ENCODE peak calls at places on chromosome 17, in five cellular contexts. I, V, S, L and N are unnamed samples.
A peak's percentile ranks its signal among the peaks of the same experiment; 100 is the strongest.

GRCh38 chr17:49277638-49278037 is 47.1 kb upstream of the PHOSPHO1 start:
- DNase-seq in I (no peak), L (peak; percentile 18), V (no peak), S (peak; percentile 16), N (no peak)

GRCh38 chr17:56638536-56639177 is 45.2 kb downstream of the NOG start:
- DNase-seq in L (no peak), I (no peak), V (no peak), S (no peak), N (peak; percentile 83)

GRCh38 chr17:48228720-48229119 is 121.2 kb downstream of the SNX11 start:
- DNase-seq in L (peak; percentile 82), V (no peak), S (no peak), I (no peak), N (no peak)

GRCh38 chr17:76204277-76204676 is 36.0 kb downstream of the RNF157 start:
- DNase-seq in S (peak; percentile 86), L (no peak), V (peak; percentile 81), I (no peak), N (no peak)

GRCh38 chr17:21275579-21276339 is 8.8 kb upstream of the MAP2K3 start:
- DNase-seq in S (peak; percentile 64), I (peak; percentile 77), V (peak; percentile 78), L (peak; percentile 96), N (peak; percentile 83)

GRCh38 chr17:39660397-39661043 is 4.6 kb upstream of the TCAP start:
- DNase-seq in L (no peak), S (no peak), I (no peak), V (no peak), N (no peak)

GRCh38 chr17:81396722-81397313 is 1.6 kb downstream of the BAHCC1 start:
- DNase-seq in L (peak; percentile 87), I (no peak), S (no peak), V (peak; percentile 63), N (peak; percentile 42)

GRCh38 chr17:31289790-31290189 is 7.2 kb downstream of the OMG start:
- DNase-seq in L (no peak), V (no peak), S (no peak), I (no peak), N (no peak)

GRCh38 chr17:4658478-4659305 is 17.2 kb upstream of the ALOX15 start:
- DNase-seq in S (peak; percentile 86), I (no peak), V (peak; percentile 73), L (no peak), N (no peak)

GRCh38 chr17:28867276-28867675 is 12.5 kb downstream of the ERAL1 start:
- DNase-seq in V (no peak), S (no peak), I (no peak), L (no peak), N (peak; percentile 70)

GRCh38 chr17:5715478-5715877 is 131.2 kb upstream of the NLRP1 start:
- DNase-seq in S (no peak), I (no peak), L (no peak), V (peak; percentile 15), N (peak; percentile 87)

GRCh38 chr17:27559996-27560481 is 70.9 kb upstream of the LGALS9 start:
- DNase-seq in S (peak; percentile 93), V (peak; percentile 85), I (no peak), L (no peak), N (no peak)

GRCh38 chr17:1709971-1710806 is at the start of gene TLCD2:
- DNase-seq in S (peak; percentile 65), I (no peak), V (peak; percentile 82), L (peak; percentile 78), N (peak; percentile 85)

GRCh38 chr17:81307636-81308035 is 12.5 kb upstream of the SLC38A10 start:
- DNase-seq in L (no peak), V (no peak), S (no peak), I (no peak), N (no peak)

GRCh38 chr17:74780443-74781238 is 4.5 kb upstream of the NAT9 start:
- DNase-seq in S (no peak), I (no peak), V (peak; percentile 42), L (peak; percentile 78), N (no peak)

GRCh38 chr17:28524476-28525415 is 18.6 kb downstream of the FOXN1 start:
- DNase-seq in L (no peak), V (peak; percentile 67), I (no peak), S (peak; percentile 78), N (peak; percentile 13)

GRCh38 chr17:68457168-68457538 is at the start of gene WIPI1:
- DNase-seq in I (no peak), S (no peak), V (no peak), L (no peak), N (no peak)

GRCh38 chr17:57236686-57237299 is 19.5 kb upstream of the MSI2 start:
- DNase-seq in I (no peak), V (no peak), S (no peak), L (no peak), N (no peak)

GRCh38 chr17:45432405-45433113 is at the start of gene ARHGAP27:
- DNase-seq in V (peak; percentile 13), I (no peak), S (no peak), L (peak; percentile 76), N (no peak)

GRCh38 chr17:82837586-82838320 is 2.1 kb downstream of the ZNF750 start:
- DNase-seq in L (no peak), I (no peak), V (no peak), S (no peak), N (peak; percentile 49)

GRCh38 chr17:12348476-12348875 is 317.2 kb upstream of the MYOCD start:
- DNase-seq in S (peak; percentile 35), V (peak; percentile 14), I (no peak), L (no peak), N (no peak)

GRCh38 chr17:4480929-4481898 is 17.5 kb upstream of the SPNS2 start:
- DNase-seq in S (no peak), L (no peak), V (no peak), I (no peak), N (no peak)

GRCh38 chr17:4365628-4366311 is 705 bp downstream of the UBE2G1 start:
- DNase-seq in L (peak; percentile 63), I (peak; percentile 58), S (no peak), V (peak; percentile 36), N (peak; percentile 27)

GRCh38 chr17:5592382-5592781 is 8.1 kb upstream of the NLRP1 start:
- DNase-seq in V (peak; percentile 56), L (peak; percentile 30), S (peak; percentile 44), I (peak; percentile 50), N (no peak)

GRCh38 chr17:38572665-38573365 is 32.9 kb downstream of the SRCIN1 start:
- DNase-seq in S (no peak), V (no peak), I (peak; percentile 77), L (peak; percentile 89), N (no peak)

GRCh38 chr17:45230787-45231480 is 9.2 kb downstream of the FMNL1 start:
- DNase-seq in S (peak; percentile 33), I (no peak), V (peak; percentile 38), L (peak; percentile 39), N (peak; percentile 4)

DNA sequence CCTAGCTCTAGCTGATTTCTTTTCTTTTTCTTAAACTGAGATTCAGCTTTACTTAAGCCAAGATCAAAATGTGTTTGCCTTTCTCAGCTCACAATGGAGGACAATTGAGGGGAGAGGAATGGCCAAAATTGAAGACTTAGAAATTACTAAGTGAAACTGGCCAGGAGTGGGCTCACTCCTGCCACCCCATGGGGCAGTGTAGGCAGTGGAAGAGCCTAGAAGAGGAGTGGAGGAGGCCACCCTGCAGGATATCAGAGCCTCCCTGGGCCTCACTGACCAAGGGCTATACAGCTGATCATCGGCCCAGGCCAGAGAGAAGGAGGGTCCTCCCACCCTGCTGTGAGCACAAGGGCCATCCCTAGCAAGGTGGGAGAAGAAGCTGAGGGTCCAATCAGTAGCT is 119.8 kb downstream of the CCT6B start:
- DNase-seq in L (no peak), I (no peak), V (no peak), S (no peak), N (no peak)
- H2AK5ac ChIP-seq in L (no peak overlapping the region), I (peak overlapping the region; percentile 2), V (no peak overlapping the region), S (no peak overlapping the region), N (no peak overlapping the region)

DNA sequence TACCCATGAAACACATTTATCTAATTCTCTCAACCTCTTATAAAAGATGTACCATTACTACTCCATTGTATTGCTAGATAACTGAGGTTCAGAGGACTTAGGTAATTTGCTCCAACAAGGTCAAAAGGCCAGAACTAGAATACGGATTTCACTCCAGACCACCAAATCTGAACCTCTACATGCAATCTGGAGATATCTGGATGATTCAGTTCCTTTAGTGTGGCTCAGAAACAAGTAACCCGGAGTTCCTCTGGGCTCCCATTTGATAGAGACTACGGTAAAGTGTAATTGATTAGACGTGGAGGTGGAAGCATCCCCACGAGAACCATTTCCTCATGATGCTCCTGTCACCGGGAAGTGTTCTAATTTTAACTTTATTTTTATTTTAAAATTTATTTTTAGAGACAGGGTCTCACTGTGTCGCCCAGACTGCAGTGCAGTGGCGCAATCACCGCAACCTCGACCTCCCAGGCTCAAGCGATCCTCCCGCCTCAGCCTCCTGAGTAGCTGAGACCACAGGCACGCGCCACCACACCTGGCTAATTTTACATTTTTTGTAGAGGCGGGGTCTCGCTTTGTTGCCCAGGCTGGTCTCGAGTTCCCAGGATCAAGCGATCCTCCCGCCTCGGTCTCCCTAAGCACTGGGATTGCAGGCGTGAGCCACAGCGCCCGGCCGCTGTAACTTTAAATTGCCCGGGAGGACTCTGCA is 608 bp upstream of the COX10 start:
- DNase-seq in S (no peak), V (no peak), L (no peak), I (no peak), N (no peak)
- H2BK5ac ChIP-seq in S (no peak overlapping the region), V (no peak overlapping the region), L (no peak overlapping the region), I (no peak overlapping the region), N (peak overlapping the region; percentile 74)

DNA sequence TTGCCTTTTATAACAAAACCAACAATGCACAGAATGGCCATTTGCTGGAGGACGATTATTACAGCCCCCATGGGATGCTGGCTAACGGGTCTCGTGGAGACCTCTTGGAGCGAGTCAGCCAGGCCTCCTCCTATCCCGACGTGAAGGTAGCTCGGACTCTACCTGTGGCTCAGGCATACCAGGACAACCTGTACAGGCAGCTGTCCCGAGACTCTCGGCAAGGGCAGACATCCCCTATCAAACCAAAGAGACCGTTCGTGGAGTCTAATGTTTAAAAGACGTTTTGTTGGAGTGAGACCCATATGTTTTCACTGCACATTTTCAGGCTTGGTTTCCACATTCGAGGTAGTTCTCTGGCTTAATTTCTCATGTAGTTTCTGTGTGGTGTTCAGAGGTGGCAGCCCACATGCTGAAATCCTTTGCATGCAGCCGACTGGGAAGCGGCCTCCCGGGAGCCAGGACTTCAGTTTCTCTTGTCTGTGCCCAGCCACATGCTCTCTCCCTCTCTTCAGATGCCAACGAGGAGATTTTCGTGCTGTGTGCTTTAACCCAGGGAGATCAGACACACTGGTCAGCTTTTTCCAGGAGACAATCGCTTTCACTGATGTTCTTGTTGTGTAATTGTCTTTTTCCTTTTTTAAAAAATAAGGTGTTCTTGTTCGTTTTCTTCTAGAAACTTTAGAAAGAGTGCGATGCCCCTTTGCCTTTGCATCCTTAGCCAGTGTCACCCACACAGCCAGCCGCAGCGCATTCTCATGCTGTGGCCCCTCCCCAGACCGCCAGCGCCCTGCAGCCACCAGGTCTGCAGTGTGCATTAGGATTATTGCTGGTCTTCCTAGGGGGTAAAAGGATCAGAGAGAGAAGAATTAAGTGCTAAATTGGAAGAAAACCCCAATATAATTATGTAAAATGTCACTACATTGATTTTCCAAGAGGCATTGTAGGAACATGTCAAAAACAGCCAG is 24.1 kb downstream of the CYB561 start:
- DNase-seq in V (no peak), L (no peak), I (no peak), S (no peak), N (no peak)
- H2AFZ ChIP-seq in V (no peak overlapping the region), L (no peak overlapping the region), I (no peak overlapping the region), S (no peak overlapping the region), N (no peak overlapping the region)

DNA sequence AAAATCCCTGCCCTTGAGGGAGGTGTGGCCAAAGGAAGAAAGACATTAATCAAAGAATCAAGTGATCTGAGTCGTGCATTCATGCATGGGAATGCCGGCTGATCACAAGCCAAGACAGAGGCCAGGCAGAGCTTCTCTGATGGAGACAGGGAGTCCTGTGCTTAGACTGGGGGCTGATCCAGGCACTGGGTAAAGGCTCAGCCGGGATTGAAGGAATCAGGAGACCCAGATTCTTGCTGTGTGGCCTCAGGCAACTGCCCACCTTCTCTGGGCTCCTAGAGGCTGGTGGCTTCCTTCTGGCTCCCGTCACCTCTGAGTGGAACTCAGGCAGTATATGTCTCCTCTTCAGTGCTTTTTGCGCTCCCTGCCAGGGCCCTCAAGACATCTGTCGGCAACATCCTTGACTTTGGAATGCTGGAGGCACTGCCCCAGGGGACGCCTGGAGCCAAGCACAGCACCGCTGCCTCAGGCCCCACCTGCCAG is 17.7 kb downstream of the RAI1 start:
- DNase-seq in I (no peak), V (peak; percentile 80), L (peak; percentile 76), S (peak; percentile 41), N (peak; percentile 83)
- H2AK5ac ChIP-seq in I (no peak overlapping the region), V (peak overlapping the region; percentile 90), L (no peak overlapping the region), S (peak overlapping the region; percentile 84), N (no peak overlapping the region)